ENCODE peak calls at places on chromosomes 12 and 14, in four cellular contexts. One of them, this sample, is unnamed.

GRCh38 chr12:111642681-111643427 is 42.9 kb downstream of the BRAP start:
- DNase-seq in K562: no peak
- DNase-seq in WTC11: no peak
- DNase-seq in A549: no peak
- DNase-seq in this sample: no peak

GRCh38 chr14:31880935-31881334 is 196.2 kb upstream of the ARHGAP5 start:
- DNase-seq in WTC11: no peak
- DNase-seq in A549: peak
- DNase-seq in K562: no peak
- DNase-seq in this sample: peak

GRCh38 chr14:104697892-104698583 is 8.6 kb downstream of the INF2 start:
- DNase-seq in WTC11: no peak
- DNase-seq in K562: no peak
- DNase-seq in A549: no peak
- DNase-seq in this sample: no peak

GRCh38 chr14:97410667-97411286 is 613.6 kb downstream of the VRK1 start:
- DNase-seq in A549: no peak
- DNase-seq in K562: no peak
- DNase-seq in WTC11: no peak
- DNase-seq in this sample: no peak

GRCh38 chr12:93098077-93098476 is 169.0 kb upstream of the EEA1 start:
- DNase-seq in K562: peak
- DNase-seq in WTC11: peak
- DNase-seq in A549: peak
- DNase-seq in this sample: no peak

GRCh38 chr12:30622509-30622908 is 73.2 kb downstream of the IPO8 start:
- DNase-seq in WTC11: no peak
- DNase-seq in K562: no peak
- DNase-seq in A549: peak
- DNase-seq in this sample: no peak

GRCh38 chr12:101671157-101671791 is 26.2 kb upstream of the CHPT1 start:
- DNase-seq in K562: no peak
- DNase-seq in WTC11: no peak
- DNase-seq in A549: no peak
- DNase-seq in this sample: no peak

GRCh38 chr12:29611906-29612305 is 114.4 kb upstream of the OVCH1 start:
- DNase-seq in WTC11: no peak
- DNase-seq in A549: no peak
- DNase-seq in K562: no peak
- DNase-seq in this sample: no peak

GRCh38 chr12:27561535-27562350 is 37.7 kb downstream of the PPFIBP1 start:
- DNase-seq in WTC11: no peak
- DNase-seq in A549: peak
- DNase-seq in K562: no peak
- DNase-seq in this sample: no peak

GRCh38 chr14:67515386-67516079 is 17.6 kb upstream of the PLEKHH1 start:
- DNase-seq in WTC11: peak
- DNase-seq in A549: no peak
- DNase-seq in K562: no peak
- DNase-seq in this sample: no peak

GRCh38 chr14:64879635-64880381 is at the start of gene SPTB:
- DNase-seq in K562: peak
- DNase-seq in A549: no peak
- DNase-seq in WTC11: peak
- DNase-seq in this sample: no peak

GRCh38 chr14:91867316-91867988 is at the start of gene TC2N:
- DNase-seq in WTC11: no peak
- DNase-seq in A549: no peak
- DNase-seq in K562: no peak
- DNase-seq in this sample: no peak

GRCh38 chr12:51744235-51744634 is 104.3 kb downstream of the FIGNL2 start:
- DNase-seq in A549: no peak
- DNase-seq in K562: no peak
- DNase-seq in WTC11: no peak
- DNase-seq in this sample: peak

GRCh38 chr12:71661977-71662522 is 1.6 kb downstream of the ZFC3H1 start:
- DNase-seq in A549: no peak
- DNase-seq in WTC11: no peak
- DNase-seq in K562: no peak
- DNase-seq in this sample: no peak

GRCh38 chr12:24997970-24998582 is 49.2 kb upstream of the BCAT1 start:
- DNase-seq in K562: no peak
- DNase-seq in WTC11: no peak
- DNase-seq in A549: no peak
- DNase-seq in this sample: no peak

GRCh38 chr12:74412607-74413230 is 124.9 kb upstream of the ATXN7L3B start:
- DNase-seq in A549: peak
- DNase-seq in WTC11: no peak
- DNase-seq in K562: peak
- DNase-seq in this sample: peak

GRCh38 chr12:102950107-102950949 is 7.1 kb upstream of the ASCL1 start:
- DNase-seq in WTC11: peak
- DNase-seq in A549: peak
- DNase-seq in K562: no peak
- DNase-seq in this sample: peak

GRCh38 chr12:5171701-5172100 is 128.0 kb downstream of the KCNA5 start:
- DNase-seq in K562: peak
- DNase-seq in A549: peak
- DNase-seq in WTC11: peak
- DNase-seq in this sample: peak

GRCh38 chr12:97960741-97961608 is 498.4 kb downstream of the RMST start:
- DNase-seq in WTC11: peak
- DNase-seq in K562: peak
- DNase-seq in A549: peak
- DNase-seq in this sample: peak

GRCh38 chr12:39044754-39045153 is 139.4 kb upstream of the CPNE8 start:
- DNase-seq in K562: no peak
- DNase-seq in A549: no peak
- DNase-seq in WTC11: no peak
- DNase-seq in this sample: no peak

GRCh38 chr12:39047539-39048078 is 142.2 kb upstream of the CPNE8 start:
- DNase-seq in WTC11: no peak
- DNase-seq in K562: no peak
- DNase-seq in A549: no peak
- DNase-seq in this sample: no peak

GRCh38 chr12:39043425-39043824 is 138.0 kb upstream of the CPNE8 start:
- DNase-seq in WTC11: no peak
- DNase-seq in K562: no peak
- DNase-seq in A549: no peak
- DNase-seq in this sample: no peak

GRCh38 chr12:39048395-39048794 is 143.0 kb upstream of the CPNE8 start:
- DNase-seq in K562: no peak
- DNase-seq in A549: no peak
- DNase-seq in WTC11: no peak
- DNase-seq in this sample: no peak
- TF ChIP-seq HMGXB4 in K562: no peak
- TF ChIP-seq HMGXB4 in A549: no peak
- TF ChIP-seq HMGXB4 in WTC11: no peak
- TF ChIP-seq HMGXB4 in this sample: no peak

DNA sequence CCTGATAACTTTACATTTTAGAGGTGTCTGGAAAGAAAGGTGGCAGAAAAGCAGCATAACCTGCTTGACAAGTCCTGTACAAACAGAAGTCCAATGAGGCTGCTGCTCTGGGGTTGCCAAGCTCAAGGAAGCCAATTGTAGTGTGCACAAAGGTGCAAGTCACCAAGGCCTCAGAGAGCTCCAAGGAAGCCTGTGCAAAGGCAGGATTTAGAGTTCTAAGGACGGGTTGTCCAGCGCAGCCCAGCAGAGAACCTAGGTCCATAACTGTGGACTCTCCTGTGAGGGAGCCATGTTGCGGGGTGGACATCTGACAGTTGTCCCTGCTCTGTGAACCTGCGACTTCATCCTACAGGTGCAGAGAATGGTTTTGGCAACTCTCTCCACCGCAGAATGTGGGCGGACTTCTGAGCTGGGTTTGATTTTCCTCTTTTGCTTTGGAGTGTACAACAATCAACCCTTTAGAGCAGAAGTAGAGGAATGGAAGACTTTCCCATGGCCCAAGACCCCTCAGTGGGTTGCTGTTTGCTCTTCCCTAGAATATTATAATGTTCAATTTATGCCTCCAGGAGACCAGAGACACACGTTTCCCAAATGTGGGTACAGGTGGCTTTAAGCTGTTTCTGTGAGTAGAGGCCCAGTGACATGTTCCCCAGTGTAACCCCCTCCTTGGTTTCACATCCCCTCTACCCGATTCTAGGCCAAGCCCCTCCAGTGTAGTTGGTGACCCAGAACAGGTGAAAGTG is 81.0 kb downstream of the ETV6 start:
- DNase-seq in K562: no peak
- DNase-seq in WTC11: no peak
- DNase-seq in A549: no peak
- DNase-seq in this sample: no peak
- TF ChIP-seq HMGXB4 in K562: no peak
- TF ChIP-seq HMGXB4 in WTC11: no peak
- TF ChIP-seq HMGXB4 in A549: no peak
- TF ChIP-seq HMGXB4 in this sample: no peak

GRCh38 chr12:46459881-46460545 is 87.4 kb upstream of the SLC38A2 start:
- DNase-seq in WTC11: no peak
- DNase-seq in A549: no peak
- DNase-seq in K562: no peak
- DNase-seq in this sample: no peak
- TF ChIP-seq HMGXB4 in WTC11: no peak
- TF ChIP-seq HMGXB4 in A549: no peak
- TF ChIP-seq HMGXB4 in K562: no peak
- TF ChIP-seq HMGXB4 in this sample: no peak

GRCh38 chr12:58860788-58861240 is 59.5 kb downstream of the LRIG3 start:
- DNase-seq in A549: no peak
- DNase-seq in K562: no peak
- DNase-seq in WTC11: peak
- DNase-seq in this sample: no peak

GRCh38 chr12:58858030-58858429 is 62.3 kb downstream of the LRIG3 start:
- DNase-seq in WTC11: no peak
- DNase-seq in A549: no peak
- DNase-seq in K562: no peak
- DNase-seq in this sample: no peak

DNA sequence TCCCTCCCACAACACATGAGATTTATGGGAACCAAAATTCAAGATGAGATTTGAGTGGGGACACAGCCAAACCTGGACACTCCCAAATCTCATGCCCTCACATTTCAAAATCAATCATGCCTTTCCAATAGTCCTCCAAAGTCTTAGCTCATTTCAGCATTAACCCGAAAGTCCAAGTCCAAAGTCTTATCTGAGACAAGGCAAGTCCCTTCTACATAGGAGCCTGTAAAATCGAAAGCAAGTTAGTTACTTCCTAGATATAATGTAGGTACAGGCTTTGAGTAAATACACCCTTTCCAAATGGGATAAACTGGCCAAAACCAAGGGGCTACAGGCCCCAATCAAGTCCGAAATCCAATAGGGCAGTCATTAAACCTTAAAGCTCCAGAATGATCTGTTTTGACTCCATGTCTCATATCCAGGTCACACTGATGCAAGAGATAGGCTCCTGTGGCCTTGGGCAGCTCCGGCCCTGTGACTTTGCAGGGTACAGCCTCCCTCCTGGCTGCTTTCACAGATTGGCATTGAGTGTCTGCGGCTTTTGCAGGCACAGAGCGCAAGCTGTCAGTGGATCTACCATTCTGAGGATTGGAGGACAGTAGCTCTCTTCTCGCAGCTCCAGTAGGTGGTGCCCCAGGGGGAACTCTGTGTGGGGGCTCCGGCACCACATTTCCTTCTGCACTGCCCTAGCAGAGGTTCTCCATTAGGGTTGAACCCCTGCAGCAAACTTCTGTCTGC is 60.1 kb downstream of the LRIG3 start:
- DNase-seq in K562: no peak
- DNase-seq in WTC11: no peak
- DNase-seq in A549: no peak
- DNase-seq in this sample: peak
- TF ChIP-seq HMGXB4 in K562: no peak
- TF ChIP-seq HMGXB4 in WTC11: no peak
- TF ChIP-seq HMGXB4 in A549: no peak
- TF ChIP-seq HMGXB4 in this sample: no peak